ENCODE peak calls at places on chromosomes 16 and 17, in six cellular contexts. One of them, this sample, is unnamed.

GRCh38 chr17:75619506-75620431 is 13.5 kb upstream of the SMIM5 start:
- DNase-seq in mesendoderm: peak; percentile 86
- DNase-seq in SIG-M5: no peak
- DNase-seq in ureter: no peak
- DNase-seq in cardiac muscle cell: peak; percentile 47
- DNase-seq in germinal center: peak; percentile 31
- DNase-seq in this sample: peak; percentile 66

GRCh38 chr17:7843536-7844291 is 9.7 kb downstream of the KDM6B start:
- DNase-seq in mesendoderm: peak; percentile 93
- DNase-seq in SIG-M5: peak; percentile 42
- DNase-seq in ureter: no peak
- DNase-seq in cardiac muscle cell: peak; percentile 92
- DNase-seq in germinal center: peak; percentile 91
- DNase-seq in this sample: peak; percentile 94

GRCh38 chr16:81526935-81527334 is 82.3 kb downstream of the CMIP start:
- DNase-seq in mesendoderm: no peak
- DNase-seq in SIG-M5: no peak
- DNase-seq in ureter: peak; percentile 89
- DNase-seq in cardiac muscle cell: no peak
- DNase-seq in germinal center: no peak
- DNase-seq in this sample: no peak

GRCh38 chr16:87864331-87864989 is 4.8 kb downstream of the SLC7A5 start:
- DNase-seq in mesendoderm: no peak
- DNase-seq in SIG-M5: no peak
- DNase-seq in ureter: no peak
- DNase-seq in cardiac muscle cell: no peak
- DNase-seq in germinal center: no peak
- DNase-seq in this sample: no peak

GRCh38 chr16:84090212-84090611 is 26.5 kb downstream of the MBTPS1 start:
- DNase-seq in mesendoderm: no peak
- DNase-seq in SIG-M5: no peak
- DNase-seq in ureter: no peak
- DNase-seq in cardiac muscle cell: no peak
- DNase-seq in germinal center: no peak
- DNase-seq in this sample: no peak

GRCh38 chr17:30000755-30001257 is 59.4 kb downstream of the EFCAB5 start:
- DNase-seq in mesendoderm: no peak
- DNase-seq in SIG-M5: no peak
- DNase-seq in ureter: no peak
- DNase-seq in cardiac muscle cell: no peak
- DNase-seq in germinal center: no peak
- DNase-seq in this sample: no peak

GRCh38 chr17:49624896-49625295 is 49.2 kb downstream of the NXPH3 start:
- DNase-seq in mesendoderm: no peak
- DNase-seq in SIG-M5: no peak
- DNase-seq in ureter: no peak
- DNase-seq in cardiac muscle cell: no peak
- DNase-seq in germinal center: no peak
- DNase-seq in this sample: no peak

GRCh38 chr17:27651411-27652345 is 20.7 kb downstream of the LGALS9 start:
- DNase-seq in mesendoderm: peak; percentile 36
- DNase-seq in SIG-M5: no peak
- DNase-seq in ureter: peak; percentile 67
- DNase-seq in cardiac muscle cell: peak; percentile 53
- DNase-seq in germinal center: peak; percentile 25
- DNase-seq in this sample: peak; percentile 21

GRCh38 chr17:73293031-73293430 is 18.8 kb downstream of the CDC42EP4 start:
- DNase-seq in mesendoderm: no peak
- DNase-seq in SIG-M5: no peak
- DNase-seq in ureter: peak; percentile 68
- DNase-seq in cardiac muscle cell: no peak
- DNase-seq in germinal center: no peak
- DNase-seq in this sample: no peak